ENCODE peak calls at places on chromosomes 12 and 14, in nine cellular contexts. Y is stomach; R is BJ; N is HFFc6; Z is foreskin fibroblast; E is neural progenitor cell; D is A549; I is CD4-positive, alpha-beta T cell; G is heart left ventricle. M is an unnamed sample.

GRCh38 chr12:117486840-117487659 is 125.6 kb upstream of the NOS1 start:
- DNase-seq in Y (peak; percentile 49), R (peak; percentile 3), N (no peak), Z (peak; percentile 7), E (no peak), D (peak; percentile 98), I (no peak), G (no peak), M (peak; percentile 6)

GRCh38 chr12:76065917-76066316 is 18.6 kb downstream of the NAP1L1 start:
- DNase-seq in Y (no peak), R (no peak), N (no peak), Z (no peak), E (no peak), D (no peak), I (no peak), G (no peak), M (no peak)

GRCh38 chr12:52579468-52580450 is 6.1 kb upstream of the KRT74 start:
- DNase-seq in Y (no peak), R (no peak), N (no peak), Z (no peak), E (no peak), D (no peak), I (no peak), G (no peak), M (peak; percentile 88)

GRCh38 chr12:117513353-117513752 is 151.9 kb upstream of the NOS1 start:
- DNase-seq in Y (peak; percentile 65), R (no peak), N (no peak), Z (no peak), E (no peak), D (no peak), I (no peak), G (no peak), M (no peak)

GRCh38 chr12:643478-644292 is 19.6 kb downstream of the NINJ2 start:
- DNase-seq in Y (peak; percentile 32), R (no peak), N (no peak), Z (no peak), E (no peak), D (no peak), I (no peak), G (peak; percentile 56), M (no peak)

GRCh38 chr12:130157998-130158774 is 4.1 kb upstream of the FZD10 start:
- DNase-seq in Y (no peak), R (no peak), N (no peak), Z (no peak), E (peak; percentile 82), D (no peak), I (no peak), G (no peak), M (no peak)

GRCh38 chr12:118520428-118520827 is 144.1 kb downstream of the SUDS3 start:
- DNase-seq in Y (no peak), R (no peak), N (no peak), Z (no peak), E (no peak), D (no peak), I (no peak), G (no peak), M (no peak)

GRCh38 chr14:34368971-34369665 is 92.9 kb downstream of the SPTSSA start:
- DNase-seq in Y (no peak), R (no peak), N (no peak), Z (no peak), E (no peak), D (no peak), I (no peak), G (no peak), M (no peak)

GRCh38 chr12:54338682-54339296 is 13.9 kb downstream of the COPZ1 start:
- DNase-seq in Y (no peak), R (no peak), N (no peak), Z (no peak), E (no peak), D (no peak), I (no peak), G (no peak), M (no peak)

GRCh38 chr12:66188584-66189475 is at the start of gene IRAK3:
- DNase-seq in Y (peak; percentile 86), R (no peak), N (no peak), Z (peak; percentile 59), E (peak; percentile 74), D (peak; percentile 21), I (peak; percentile 42), G (peak; percentile 90), M (peak; percentile 48)

GRCh38 chr14:68143341-68143807 is 323.8 kb downstream of the RAD51B start:
- DNase-seq in Y (peak; percentile 45), R (no peak), N (peak; percentile 56), Z (peak; percentile 70), E (no peak), D (peak; percentile 72), I (no peak), G (peak; percentile 87), M (no peak)

GRCh38 chr12:113991224-113992044 is 25.3 kb upstream of the RBM19 start:
- DNase-seq in Y (no peak), R (no peak), N (no peak), Z (no peak), E (no peak), D (no peak), I (no peak), G (no peak), M (no peak)
- TF ChIP-seq CTCF in Y (no peak), R (no peak), N (no peak), Z (no peak), E (no peak), D (no peak), I (no peak), G (no peak), M (no peak)

DNA sequence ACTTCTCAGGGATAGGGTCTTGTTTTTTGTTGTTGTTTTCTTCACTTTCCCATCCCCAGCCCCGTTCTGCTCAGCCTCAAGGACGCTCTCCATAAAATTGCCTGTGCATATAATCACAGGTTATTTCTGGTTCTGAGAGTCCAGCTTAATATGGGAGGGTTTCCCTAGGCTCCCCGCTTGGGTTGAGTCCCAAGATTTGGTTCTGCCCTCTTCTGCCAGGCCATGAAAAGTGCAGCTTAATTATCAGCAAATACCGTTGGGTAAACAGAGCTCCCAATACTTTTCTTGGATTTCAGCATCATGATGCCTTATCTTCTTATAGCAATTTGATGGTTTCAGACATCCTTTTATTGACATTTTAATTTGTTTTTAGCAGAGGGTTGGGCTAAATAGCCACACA is 75.6 kb downstream of the GRIN2B start:
- DNase-seq in Y (no peak), R (no peak), N (no peak), Z (no peak), E (no peak), D (no peak), I (no peak), G (no peak), M (no peak)
- TF ChIP-seq CTCF in Y (no peak), R (no peak), N (no peak), Z (no peak), E (no peak), D (no peak), I (no peak), G (no peak), M (no peak)

GRCh38 chr14:105207460-105207901 is 26.4 kb upstream of the NUDT14 start:
- DNase-seq in Y (no peak), R (no peak), N (no peak), Z (no peak), E (peak; percentile 51), D (peak; percentile 55), I (no peak), G (peak; percentile 80), M (no peak)
- TF ChIP-seq CTCF in Y (no peak), R (peak; percentile 2), N (no peak), Z (no peak), E (peak; percentile 18), D (no peak), I (no peak), G (no peak), M (peak; percentile 6)

GRCh38 chr12:121223947-121224285 is 14.0 kb downstream of the P2RX4 start:
- DNase-seq in Y (no peak), R (no peak), N (no peak), Z (no peak), E (no peak), D (no peak), I (no peak), G (no peak), M (no peak)
- TF ChIP-seq CTCF in Y (no peak), R (no peak), N (no peak), Z (no peak), E (no peak), D (no peak), I (no peak), G (no peak), M (no peak)

GRCh38 chr12:127929172-127929571 is 337.8 kb upstream of the TMEM132C start:
- DNase-seq in Y (no peak), R (no peak), N (no peak), Z (no peak), E (no peak), D (no peak), I (no peak), G (no peak), M (no peak)

GRCh38 chr12:127923501-127923900 is 343.5 kb upstream of the TMEM132C start:
- DNase-seq in Y (no peak), R (no peak), N (no peak), Z (no peak), E (no peak), D (no peak), I (no peak), G (no peak), M (no peak)

GRCh38 chr12:127928615-127929014 is 338.4 kb upstream of the TMEM132C start:
- DNase-seq in Y (no peak), R (no peak), N (no peak), Z (peak; percentile 4), E (no peak), D (no peak), I (no peak), G (no peak), M (no peak)

GRCh38 chr12:127928178-127928577 is 338.8 kb upstream of the TMEM132C start:
- DNase-seq in Y (no peak), R (no peak), N (no peak), Z (no peak), E (no peak), D (no peak), I (no peak), G (no peak), M (no peak)

DNA sequence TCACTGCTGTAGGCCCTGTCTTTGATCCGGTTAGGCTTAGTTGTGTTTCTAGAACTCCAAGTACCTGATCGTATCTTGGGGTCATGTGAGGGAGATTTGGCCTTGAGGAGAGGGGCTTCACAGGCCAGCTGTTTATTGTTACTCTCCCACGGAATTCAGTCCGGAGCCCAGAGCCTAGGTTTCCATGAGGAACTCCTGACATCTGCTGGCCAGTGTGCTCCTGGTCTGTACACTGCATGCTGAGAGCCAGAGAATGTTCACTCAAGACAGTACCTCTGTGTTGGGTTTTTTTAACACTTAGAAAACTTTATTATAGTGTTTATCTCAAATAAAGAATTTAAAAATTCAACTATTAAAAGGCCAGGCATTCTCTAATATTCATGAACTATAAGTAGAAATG is 341.0 kb upstream of the TMEM132C start:
- DNase-seq in Y (no peak), R (no peak), N (no peak), Z (peak; percentile 4), E (peak; percentile 73), D (peak; percentile 6), I (no peak), G (no peak), M (no peak)
- TF ChIP-seq CTCF in Y (no peak), R (peak; percentile 61), N (peak; percentile 41), Z (peak; percentile 77), E (peak; percentile 71), D (no peak), I (no peak), G (peak; percentile 13), M (no peak)

GRCh38 chr12:57498143-57498524 is 10.3 kb downstream of the MARS1 start:
- DNase-seq in Y (no peak), R (no peak), N (no peak), Z (no peak), E (no peak), D (no peak), I (no peak), G (no peak), M (no peak)
- TF ChIP-seq CTCF in Y (no peak), R (no peak), N (no peak), Z (no peak), E (peak; percentile 13), D (no peak), I (no peak), G (no peak), M (no peak)